ENCODE peak calls at places on chromosome 14, in four cellular contexts. One of them, this sample, is unnamed.

GRCh38 chr14:69263364-69263763 is 3.4 kb downstream of the GALNT16 start:
- DNase-seq in HepG2: no peak
- DNase-seq in GM12878: no peak
- DNase-seq in H1: no peak
- DNase-seq in this sample: no peak

GRCh38 chr14:49659526-49660455 is 24.7 kb upstream of the DNAAF2 start:
- DNase-seq in H1: no peak
- DNase-seq in GM12878: no peak
- DNase-seq in HepG2: peak
- DNase-seq in this sample: no peak

GRCh38 chr14:50026396-50026795 is 90.0 kb downstream of the VCPKMT start:
- DNase-seq in HepG2: no peak
- DNase-seq in H1: no peak
- DNase-seq in GM12878: no peak
- DNase-seq in this sample: no peak

GRCh38 chr14:31893156-31893813 is 183.8 kb upstream of the ARHGAP5 start:
- DNase-seq in GM12878: no peak
- DNase-seq in H1: no peak
- DNase-seq in HepG2: no peak
- DNase-seq in this sample: peak

GRCh38 chr14:64722842-64723447 is 18.7 kb downstream of the PLEKHG3 start:
- DNase-seq in GM12878: no peak
- DNase-seq in HepG2: no peak
- DNase-seq in H1: no peak
- DNase-seq in this sample: no peak

GRCh38 chr14:91380610-91381371 is 36.8 kb downstream of the CCDC88C start:
- DNase-seq in HepG2: no peak
- DNase-seq in H1: no peak
- DNase-seq in GM12878: no peak
- DNase-seq in this sample: no peak

GRCh38 chr14:78848234-78848820 is 678.2 kb downstream of the NRXN3 start:
- DNase-seq in HepG2: peak
- DNase-seq in GM12878: no peak
- DNase-seq in H1: peak
- DNase-seq in this sample: peak

GRCh38 chr14:102403028-102403427 is 40.3 kb downstream of the TECPR2 start:
- DNase-seq in H1: no peak
- DNase-seq in GM12878: no peak
- DNase-seq in HepG2: no peak
- DNase-seq in this sample: no peak

GRCh38 chr14:23017091-23017490 is 7.1 kb upstream of the C14orf93 start:
- DNase-seq in HepG2: no peak
- DNase-seq in GM12878: no peak
- DNase-seq in H1: no peak
- DNase-seq in this sample: no peak
- TF ChIP-seq ZNF274 in HepG2: no peak
- TF ChIP-seq ZNF274 in GM12878: no peak
- TF ChIP-seq ZNF274 in H1: no peak
- TF ChIP-seq ZNF274 in this sample: no peak

DNA sequence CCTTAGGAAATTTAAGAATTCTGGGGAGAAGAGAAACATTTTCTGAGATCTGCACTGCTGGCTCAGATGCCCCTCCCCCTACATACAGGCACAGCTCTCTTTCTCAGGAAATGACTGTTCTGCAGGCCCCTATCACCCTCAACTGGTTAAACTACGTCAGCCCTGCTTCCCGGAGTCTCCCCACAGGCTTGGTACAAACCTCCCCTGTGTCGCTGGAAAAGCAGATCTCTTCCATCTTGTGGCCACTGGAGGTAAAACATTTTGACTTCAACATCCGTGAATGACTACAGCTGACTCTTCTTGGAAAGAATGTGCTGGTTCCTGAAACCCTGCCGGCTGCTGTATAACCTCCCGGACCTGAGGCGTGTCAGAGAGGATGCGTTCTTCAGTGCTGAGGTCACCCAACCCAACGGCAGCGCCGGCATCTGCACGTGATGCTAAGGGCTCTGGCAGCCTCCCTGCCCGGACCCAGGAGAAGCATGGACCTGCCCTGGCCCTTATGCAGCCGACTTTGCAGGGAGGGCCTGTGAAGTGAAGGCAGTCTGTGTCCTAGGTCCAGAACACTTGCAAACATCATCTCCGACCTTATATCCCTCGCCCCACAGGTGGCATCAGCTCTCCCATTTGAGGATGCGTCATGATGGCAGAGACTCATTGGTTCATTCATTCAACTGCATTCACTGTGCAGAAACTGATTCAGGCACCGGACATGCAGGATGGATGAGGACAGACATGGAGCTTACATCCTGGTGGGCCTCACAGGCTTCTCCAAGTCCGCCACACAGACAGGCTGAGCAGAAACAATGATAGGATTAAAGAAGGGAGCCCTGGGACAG is 129.2 kb downstream of the GCH1 start:
- DNase-seq in H1: peak
- DNase-seq in HepG2: peak
- DNase-seq in GM12878: peak
- DNase-seq in this sample: peak
- H3K4me3 ChIP-seq in H1: no peak
- H3K4me3 ChIP-seq in HepG2: no peak
- H3K4me3 ChIP-seq in GM12878: no peak
- H3K4me3 ChIP-seq in this sample: no peak

GRCh38 chr14:89268514-89268913 is 148.5 kb downstream of the FOXN3 start:
- DNase-seq in GM12878: no peak
- DNase-seq in HepG2: no peak
- DNase-seq in H1: no peak
- DNase-seq in this sample: no peak

GRCh38 chr14:89267163-89267562 is 149.9 kb downstream of the FOXN3 start:
- DNase-seq in H1: no peak
- DNase-seq in GM12878: no peak
- DNase-seq in HepG2: no peak
- DNase-seq in this sample: no peak

GRCh38 chr14:89269404-89269803 is 147.6 kb downstream of the FOXN3 start:
- DNase-seq in GM12878: no peak
- DNase-seq in HepG2: peak
- DNase-seq in H1: no peak
- DNase-seq in this sample: no peak

GRCh38 chr14:89267656-89268055 is 149.4 kb downstream of the FOXN3 start:
- DNase-seq in GM12878: no peak
- DNase-seq in HepG2: no peak
- DNase-seq in H1: no peak
- DNase-seq in this sample: no peak

GRCh38 chr14:89270439-89271227 is 146.4 kb downstream of the FOXN3 start:
- DNase-seq in GM12878: peak
- DNase-seq in H1: no peak
- DNase-seq in HepG2: no peak
- DNase-seq in this sample: no peak
- TF ChIP-seq SUZ12 in GM12878: no peak
- TF ChIP-seq SUZ12 in H1: no peak
- TF ChIP-seq SUZ12 in HepG2: no peak
- TF ChIP-seq SUZ12 in this sample: no peak

DNA sequence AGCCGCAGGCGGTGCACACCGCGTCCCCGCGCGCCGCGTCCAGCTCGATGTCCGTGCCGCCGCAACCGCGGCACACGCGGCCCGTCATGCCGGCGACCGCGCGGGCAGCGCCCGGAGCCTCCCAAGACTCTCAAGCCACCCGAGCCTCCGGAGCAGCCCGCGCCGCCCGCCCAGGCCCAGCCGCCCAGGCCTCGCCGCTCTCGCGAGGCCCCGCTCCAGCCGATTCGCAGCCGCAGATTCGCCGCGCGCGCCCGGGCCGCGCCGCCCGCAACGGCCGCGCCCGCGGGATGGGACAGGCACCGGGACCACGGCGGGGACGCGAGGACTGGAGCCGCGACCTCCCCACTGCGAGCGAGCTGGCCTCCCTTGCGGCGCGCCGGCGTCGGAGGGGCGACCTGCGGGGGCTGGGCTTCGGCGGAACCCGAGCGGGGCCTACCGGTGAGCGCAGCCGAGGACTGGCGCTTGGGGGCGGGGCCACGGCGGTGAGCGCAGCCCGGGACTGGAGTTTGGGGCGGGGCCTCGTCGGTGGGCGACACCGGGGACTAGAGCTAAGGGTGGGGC is at the start of gene BRF1:
- DNase-seq in H1: peak
- DNase-seq in GM12878: no peak
- DNase-seq in HepG2: peak
- DNase-seq in this sample: peak
- TF ChIP-seq ZNF274 in H1: no peak
- TF ChIP-seq ZNF274 in GM12878: no peak
- TF ChIP-seq ZNF274 in HepG2: no peak
- TF ChIP-seq ZNF274 in this sample: no peak

GRCh38 chr14:23482814-23483128 is 13.3 kb downstream of the NGDN start:
- DNase-seq in H1: peak
- DNase-seq in HepG2: no peak
- DNase-seq in GM12878: no peak
- DNase-seq in this sample: no peak

GRCh38 chr14:23481992-23482813 is 12.7 kb downstream of the NGDN start:
- DNase-seq in GM12878: no peak
- DNase-seq in HepG2: no peak
- DNase-seq in H1: peak
- DNase-seq in this sample: no peak

GRCh38 chr14:23485311-23485710 is 15.8 kb downstream of the NGDN start:
- DNase-seq in GM12878: no peak
- DNase-seq in HepG2: no peak
- DNase-seq in H1: peak
- DNase-seq in this sample: no peak

GRCh38 chr14:23481362-23481970 is 12.0 kb downstream of the NGDN start:
- DNase-seq in H1: peak
- DNase-seq in HepG2: no peak
- DNase-seq in GM12878: no peak
- DNase-seq in this sample: no peak

DNA sequence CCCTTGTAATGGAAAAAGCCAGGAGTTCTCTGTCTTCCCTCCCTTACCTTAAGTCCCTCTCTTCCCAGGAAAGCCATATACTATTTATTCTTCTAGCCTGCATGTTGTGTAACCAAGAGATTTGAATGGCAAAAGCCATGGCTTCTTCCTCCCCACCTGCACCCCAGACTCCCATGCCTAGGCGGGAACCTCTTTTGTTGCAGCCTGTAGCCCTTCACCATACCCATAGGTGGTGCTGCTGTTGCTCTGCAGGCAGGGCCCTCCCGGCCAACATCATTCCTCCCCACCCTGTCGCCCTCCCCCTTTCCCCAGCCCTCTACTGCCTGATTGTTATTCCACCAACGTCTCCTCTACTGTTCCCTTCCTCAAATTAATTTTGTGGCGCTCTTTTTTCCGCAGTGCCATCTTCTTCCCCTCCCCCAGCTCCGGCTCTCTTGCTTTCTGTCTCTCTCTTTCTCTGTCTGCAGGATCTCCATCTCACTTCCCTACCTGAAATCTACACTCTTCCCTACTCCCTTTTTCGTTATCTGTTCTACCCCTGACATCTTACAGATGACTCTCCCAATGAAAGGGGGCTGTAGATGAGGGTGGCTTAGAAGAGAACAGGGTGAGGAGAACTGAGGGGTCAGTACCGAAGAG is 13.8 kb downstream of the NGDN start:
- DNase-seq in H1: peak
- DNase-seq in HepG2: peak
- DNase-seq in GM12878: no peak
- DNase-seq in this sample: no peak
- H3K4me3 ChIP-seq in H1: no peak
- H3K4me3 ChIP-seq in HepG2: no peak
- H3K4me3 ChIP-seq in GM12878: no peak
- H3K4me3 ChIP-seq in this sample: no peak

DNA sequence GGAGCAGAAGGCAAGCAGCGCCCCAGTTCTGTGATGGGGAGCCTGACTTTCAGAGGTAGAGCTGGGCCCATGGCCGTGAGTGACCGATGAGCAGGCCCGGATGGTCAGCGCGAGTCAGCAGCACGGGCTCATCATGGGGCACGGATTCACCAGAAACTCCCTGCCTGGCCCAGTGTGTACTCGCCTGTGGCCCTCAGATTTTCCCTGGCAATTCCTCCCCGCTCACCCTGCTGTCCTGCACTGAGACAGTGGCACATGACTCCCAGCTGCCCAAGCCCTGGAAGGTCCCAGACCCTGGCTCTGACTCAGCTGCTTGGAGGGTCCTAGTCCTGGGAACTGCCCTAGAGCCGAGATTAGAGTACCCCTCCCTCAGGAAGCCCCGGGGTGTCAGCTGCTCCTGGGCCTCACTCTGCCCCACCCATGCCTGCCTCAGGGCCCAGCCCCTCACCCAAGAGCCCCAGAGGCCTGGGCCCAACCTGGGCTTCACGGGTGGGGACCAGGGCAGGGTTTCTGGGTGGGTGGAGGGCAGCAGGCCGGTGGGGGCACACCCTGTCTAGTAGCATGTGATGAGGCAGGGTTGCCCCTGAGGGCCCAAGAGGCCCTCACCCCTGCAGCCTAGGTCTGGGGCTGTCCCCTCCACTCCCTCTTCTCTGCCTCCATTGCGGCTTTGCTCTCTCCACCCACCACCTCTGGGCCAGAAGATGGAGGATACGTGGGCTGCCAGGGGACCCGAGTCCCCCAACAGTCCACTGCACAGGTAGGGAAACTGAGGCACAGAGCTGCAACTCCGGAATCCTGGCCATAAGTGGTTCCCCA is 8.4 kb downstream of the TRMT61A start:
- DNase-seq in H1: no peak
- DNase-seq in HepG2: no peak
- DNase-seq in GM12878: no peak
- DNase-seq in this sample: no peak
- TF ChIP-seq SUZ12 in H1: no peak
- TF ChIP-seq SUZ12 in HepG2: no peak
- TF ChIP-seq SUZ12 in GM12878: no peak
- TF ChIP-seq SUZ12 in this sample: no peak

GRCh38 chr14:77593501-77593911 is 22.9 kb downstream of the SPTLC2 start:
- DNase-seq in H1: no peak
- DNase-seq in HepG2: no peak
- DNase-seq in GM12878: peak
- DNase-seq in this sample: no peak
- TF ChIP-seq ZNF274 in H1: no peak
- TF ChIP-seq ZNF274 in HepG2: no peak
- TF ChIP-seq ZNF274 in GM12878: no peak
- TF ChIP-seq ZNF274 in this sample: no peak

DNA sequence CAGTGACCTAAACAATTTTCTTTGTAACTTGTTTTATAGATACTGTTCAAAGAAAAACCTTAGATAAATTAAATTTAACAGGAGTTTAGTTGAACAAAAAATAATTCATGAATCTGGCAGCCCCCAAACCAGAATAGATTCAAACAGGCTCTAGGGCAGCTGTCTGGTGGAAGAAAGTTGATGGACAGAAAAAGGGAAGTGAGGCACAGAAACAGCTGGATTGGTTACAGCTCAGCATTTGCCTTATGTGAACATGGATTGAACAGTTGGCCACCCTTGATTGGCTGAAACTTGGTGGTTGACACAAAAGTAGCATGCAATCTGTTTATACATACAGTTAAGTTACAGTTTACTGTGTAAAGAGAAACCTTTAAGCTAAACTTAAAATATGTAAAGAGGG is 954.3 kb upstream of the FLRT2 start:
- DNase-seq in H1: no peak
- DNase-seq in GM12878: no peak
- DNase-seq in HepG2: no peak
- DNase-seq in this sample: no peak
- H3K4me3 ChIP-seq in H1: no peak
- H3K4me3 ChIP-seq in GM12878: no peak
- H3K4me3 ChIP-seq in HepG2: no peak
- H3K4me3 ChIP-seq in this sample: no peak

This sample was measured in NT2/D1.